ENCODE peak calls at places on chromosomes 3 and 15, in four cellular contexts. V is K562, J is GM12878, M is HepG2. Y is an unnamed sample.

GRCh38 chr3:44130249-44130648 is 111.4 kb upstream of the TOPAZ1 start:
- DNase-seq in V (no peak), J (no peak), M (no peak), Y (no peak)

GRCh38 chr15:90402230-90402629 is 14.2 kb downstream of the IQGAP1 start:
- DNase-seq in V (no peak), J (no peak), M (peak), Y (no peak)

GRCh38 chr3:188486126-188486525 is 332.2 kb downstream of the LPP start:
- DNase-seq in V (no peak), J (no peak), M (no peak), Y (no peak)

GRCh38 chr3:94146455-94146854 is 83.6 kb downstream of the NSUN3 start:
- DNase-seq in V (no peak), J (no peak), M (no peak), Y (no peak)

GRCh38 chr3:142705256-142705655 is 18.6 kb upstream of the TRPC1 start:
- DNase-seq in V (no peak), J (no peak), M (no peak), Y (no peak)

GRCh38 chr3:183560607-183561006 is 5.1 kb upstream of the KLHL6 start:
- DNase-seq in V (no peak), J (no peak), M (no peak), Y (no peak)

GRCh38 chr3:126212250-126212628 is 31.9 kb upstream of the ALDH1L1 start:
- DNase-seq in V (no peak), J (no peak), M (no peak), Y (no peak)

GRCh38 chr3:72231439-72232196 is 446.7 kb upstream of the PROK2 start:
- DNase-seq in V (no peak), J (no peak), M (peak), Y (no peak)

GRCh38 chr15:81887913-81888312 is 157.9 kb downstream of the MEX3B start:
- DNase-seq in V (no peak), J (no peak), M (no peak), Y (no peak)

GRCh38 chr15:33985287-33985686 is 17.0 kb downstream of the CHRM5 start:
- DNase-seq in V (no peak), J (no peak), M (no peak), Y (no peak)

GRCh38 chr3:137762674-137763593 is 1.2 kb upstream of the SOX14 start:
- DNase-seq in V (no peak), J (no peak), M (no peak), Y (peak)

DNA sequence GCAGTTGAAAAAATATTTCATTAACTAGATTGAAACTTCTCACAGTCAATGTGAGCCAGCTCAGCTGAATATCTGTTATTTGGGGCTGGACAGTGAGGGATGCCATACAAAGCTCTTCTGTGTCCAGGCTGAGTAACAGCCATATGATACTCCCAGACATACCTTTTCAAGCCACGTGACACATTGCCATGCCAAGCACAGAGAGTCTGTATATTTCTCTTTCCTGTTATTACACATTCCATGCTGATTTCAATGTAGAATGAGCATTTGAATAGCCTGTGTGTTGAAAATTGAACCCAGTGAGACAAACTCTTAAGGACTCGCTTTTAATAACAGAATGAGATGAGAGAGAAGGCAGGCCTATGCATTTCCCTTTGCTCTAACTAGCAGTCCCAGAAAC is 334.7 kb upstream of the RASGRP1 start:
- DNase-seq in V (no peak), J (no peak), M (no peak), Y (no peak)
- TF ChIP-seq ATF2 in V (no peak), J (no peak), M (no peak), Y (no peak)

DNA sequence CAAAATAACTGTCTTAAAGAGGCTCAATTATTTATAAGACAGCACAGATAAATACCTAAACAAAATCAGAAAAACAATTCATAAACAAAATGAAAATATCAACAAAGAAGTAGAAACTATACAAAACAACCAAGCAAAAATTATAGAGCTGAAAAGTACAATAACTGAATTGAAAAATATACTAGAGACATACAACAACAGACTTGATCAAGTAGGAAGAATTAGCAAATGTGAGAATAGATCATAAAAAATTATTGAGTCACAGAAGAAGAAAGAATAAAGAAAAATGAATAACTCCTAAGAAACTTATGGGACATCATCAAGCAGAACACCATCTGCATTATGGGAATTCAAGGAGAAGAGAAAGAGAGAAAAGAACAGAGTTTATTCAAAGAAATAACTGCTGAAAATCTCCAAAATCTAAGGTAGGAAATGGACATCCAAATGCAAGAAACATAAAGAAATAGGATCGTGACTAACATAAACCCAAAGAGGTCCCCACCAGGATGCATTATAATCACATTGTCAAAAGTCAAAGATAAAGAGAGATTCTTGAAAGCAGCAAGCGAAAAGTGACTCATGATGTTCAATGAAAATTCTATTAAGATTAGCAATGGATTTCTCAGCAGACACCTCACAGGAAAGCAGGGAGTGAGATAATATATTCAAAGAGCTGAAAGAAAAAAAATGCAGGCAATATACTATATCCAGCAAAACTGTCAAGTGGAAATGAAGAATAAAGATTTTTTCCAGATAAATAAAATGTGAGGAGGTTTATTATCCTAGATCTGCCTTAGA is 85.9 kb downstream of the DCLK3 start:
- DNase-seq in V (no peak), J (no peak), M (no peak), Y (no peak)
- TF ChIP-seq ESRRA in V (no peak), J (no peak), M (no peak), Y (no peak)

GRCh38 chr3:197756704-197757103 is 7.0 kb downstream of the FYTTD1 start:
- DNase-seq in V (no peak), J (no peak), M (no peak), Y (no peak)
- TF ChIP-seq ATF2 in V (no peak), J (no peak), M (no peak), Y (no peak)

DNA sequence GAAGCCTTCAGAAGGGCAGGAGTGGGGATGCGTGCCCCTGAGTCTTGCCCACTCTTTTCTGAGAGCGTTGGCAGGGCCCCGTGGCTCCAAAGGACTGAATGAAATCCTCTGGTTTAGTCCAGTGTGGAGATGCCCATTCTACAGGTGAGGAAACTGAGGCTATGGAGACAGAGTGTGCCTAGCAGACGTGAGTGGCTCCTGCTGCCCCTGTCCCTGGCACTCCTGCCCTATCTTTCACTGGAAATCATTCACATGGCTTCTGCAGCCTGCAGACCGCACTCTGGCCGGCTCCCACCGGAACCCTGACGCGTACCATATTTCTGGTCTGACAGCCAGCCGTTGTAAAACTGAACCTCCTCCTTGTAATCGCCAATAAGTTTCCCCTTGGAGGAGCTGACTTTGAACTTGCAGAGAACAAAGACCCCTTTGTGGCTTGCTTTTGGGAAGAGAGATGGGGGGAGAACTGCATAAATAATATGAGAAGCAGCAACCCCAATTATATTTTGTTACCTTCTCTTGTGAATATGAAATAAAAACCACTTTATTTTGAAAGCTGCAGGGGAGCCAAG is 136.4 kb downstream of the CHSY1 start:
- DNase-seq in V (no peak), J (no peak), M (no peak), Y (no peak)
- TF ChIP-seq ESRRA in V (no peak), J (no peak), M (no peak), Y (no peak)

GRCh38 chr15:62756326-62756994 is 286.1 kb upstream of the TPM1 start:
- DNase-seq in V (no peak), J (no peak), M (peak), Y (no peak)

GRCh38 chr15:62756995-62757360 is 285.6 kb upstream of the TPM1 start:
- DNase-seq in V (no peak), J (no peak), M (no peak), Y (no peak)

GRCh38 chr15:62750471-62750870 is 292.1 kb upstream of the TPM1 start:
- DNase-seq in V (no peak), J (no peak), M (no peak), Y (no peak)

GRCh38 chr15:62752687-62753517 is 289.6 kb upstream of the TPM1 start:
- DNase-seq in V (no peak), J (no peak), M (no peak), Y (no peak)

GRCh38 chr15:62753518-62754221 is 288.9 kb upstream of the TPM1 start:
- DNase-seq in V (no peak), J (no peak), M (peak), Y (no peak)
- TF ChIP-seq ATF2 in V (no peak), J (no peak), M (no peak), Y (no peak)

DNA sequence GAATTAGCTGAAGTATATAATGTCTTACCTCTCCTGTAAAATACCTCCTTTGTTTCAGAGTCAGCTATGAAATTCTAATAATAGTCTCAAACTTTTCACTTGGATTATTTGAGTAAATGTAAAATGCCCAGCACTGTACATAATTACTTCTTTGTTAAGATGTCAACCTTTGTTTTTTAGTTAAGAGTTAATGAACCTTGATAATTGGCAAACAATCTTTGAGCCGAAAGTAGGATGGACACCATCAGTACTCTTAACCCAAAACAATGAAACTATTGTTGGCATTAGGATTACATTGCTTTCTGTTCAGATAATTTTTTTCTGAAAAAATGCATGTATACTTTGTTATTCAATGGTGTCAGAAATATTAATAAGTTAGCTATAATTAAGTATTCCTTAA is 3.0 kb upstream of the NECTIN3 start:
- DNase-seq in V (no peak), J (no peak), M (peak), Y (no peak)
- TF ChIP-seq ESRRA in V (no peak), J (no peak), M (no peak), Y (no peak)

GRCh38 chr15:61819386-61819785 is 240.9 kb downstream of the VPS13C start:
- DNase-seq in V (no peak), J (no peak), M (no peak), Y (no peak)
- TF ChIP-seq ATF2 in V (no peak), J (no peak), M (no peak), Y (no peak)

DNA sequence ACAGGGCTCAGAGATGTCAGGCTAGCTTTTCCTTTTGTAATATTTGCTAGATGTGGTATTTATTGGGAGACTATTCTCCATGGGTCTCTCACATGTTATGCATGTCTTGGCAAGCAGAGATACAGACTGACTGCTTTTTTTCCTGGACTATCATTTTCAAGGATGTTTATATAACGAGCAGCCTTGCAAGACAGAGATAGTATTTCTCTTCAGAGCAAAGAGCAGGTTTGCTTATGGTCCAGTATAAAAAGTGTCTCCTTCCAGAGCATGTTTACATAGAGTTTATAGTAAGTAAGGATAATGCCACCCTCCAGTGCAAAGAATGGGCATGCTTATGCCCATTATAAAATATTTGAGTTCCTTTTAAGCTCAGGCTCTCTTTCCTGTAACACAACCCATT is 24.6 kb downstream of the GTF2E1 start:
- DNase-seq in V (no peak), J (no peak), M (no peak), Y (no peak)
- TF ChIP-seq ESRRA in V (no peak), J (no peak), M (no peak), Y (no peak)

GRCh38 chr15:74613089-74613952 is 2.3 kb upstream of the CLK3 start:
- DNase-seq in V (no peak), J (no peak), M (no peak), Y (no peak)

GRCh38 chr15:74614744-74615312 is 808 bp upstream of the CLK3 start:
- DNase-seq in V (peak), J (peak), M (no peak), Y (peak)

GRCh38 chr15:74612677-74613076 is 3.0 kb upstream of the CLK3 start:
- DNase-seq in V (no peak), J (no peak), M (no peak), Y (no peak)

GRCh38 chr15:74615313-74616019 is at the start of gene CLK3:
- DNase-seq in V (peak), J (peak), M (peak), Y (peak)

DNA sequence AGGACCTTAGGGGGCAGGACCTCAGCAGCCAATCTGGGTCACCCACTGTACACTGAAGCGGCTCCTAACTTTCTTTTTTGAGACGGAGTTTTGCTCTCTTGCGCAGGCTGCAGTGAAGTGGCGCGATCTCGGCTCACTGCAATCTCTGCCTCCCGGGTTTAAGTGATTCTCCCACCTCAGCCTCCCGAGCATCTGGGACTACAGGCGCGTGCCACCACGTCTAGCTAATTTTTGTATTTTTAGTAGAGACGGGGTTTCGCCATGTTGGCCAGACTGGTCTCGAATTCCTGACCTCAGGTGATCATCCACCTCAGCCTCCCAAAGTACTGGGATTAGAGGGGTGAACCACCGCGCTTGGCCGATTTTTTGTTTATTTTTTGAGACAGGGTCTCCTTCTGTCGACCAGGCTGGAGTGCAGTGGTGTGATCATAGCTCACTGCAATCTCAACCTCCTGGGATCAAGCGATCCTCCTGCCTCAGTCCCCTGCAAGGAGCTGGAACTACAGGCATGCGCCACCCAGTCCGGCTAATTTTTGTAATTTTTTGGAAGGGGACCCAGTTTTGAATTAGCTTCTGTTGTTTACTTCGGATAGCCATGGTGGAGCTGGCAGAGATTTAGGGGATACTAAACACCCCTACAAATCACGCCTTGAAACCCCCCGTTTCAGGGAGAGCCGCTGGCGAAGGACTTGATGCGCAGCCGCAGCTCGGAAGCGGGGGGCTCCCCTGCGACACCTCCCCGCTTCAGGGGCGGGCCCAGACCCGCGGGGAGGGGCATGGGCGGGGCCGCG is 1.5 kb upstream of the CLK3 start:
- DNase-seq in V (no peak), J (no peak), M (no peak), Y (peak)
- TF ChIP-seq ATF2 in V (no peak), J (no peak), M (no peak), Y (no peak)

Y was measured in WTC11.